ENCODE peak calls at places on chromosome 7, in eight cellular contexts. O, Q, W, Y, J, F, G and H are unnamed samples. For H3K4me1, the result is how much of the 10 kb centered on the place peaks cover.

GRCh38 chr7:84022686-84023308 is 171.8 kb downstream of the SEMA3A start:
- DNase-seq in O (no peak), Q (no peak), G (peak), F (peak), J (no peak), Y (no peak), W (no peak), H (no peak)

GRCh38 chr7:159142204-159142603 is 2.5 kb downstream of the VIPR2 start:
- DNase-seq in Y (no peak), W (no peak), Q (no peak), J (no peak), F (no peak), O (no peak), G (no peak), H (no peak)

GRCh38 chr7:5477723-5478531 is 54.3 kb upstream of the TNRC18 start:
- DNase-seq in Q (peak), W (no peak), J (peak), Y (peak), F (peak), O (no peak), G (no peak), H (no peak)

GRCh38 chr7:99741438-99741795 is 6.4 kb upstream of the CYP3A7 start:
- DNase-seq in F (no peak), W (no peak), Y (no peak), O (no peak), G (no peak), Q (no peak), J (no peak), H (no peak)

GRCh38 chr7:98348726-98349474 is 52.0 kb downstream of the BAIAP2L1 start:
- DNase-seq in G (no peak), J (peak), Y (peak), F (no peak), W (no peak), O (no peak), Q (peak), H (no peak)

GRCh38 chr7:75866497-75867389 is 12.1 kb upstream of the RHBDD2 start:
- DNase-seq in J (peak), O (peak), G (peak), W (peak), Y (peak), F (peak), Q (peak), H (peak)

GRCh38 chr7:80093349-80093748 is 41.3 kb upstream of the GNAI1 start:
- DNase-seq in Q (no peak), G (no peak), J (no peak), W (no peak), O (no peak), Y (no peak), F (no peak), H (no peak)

GRCh38 chr7:86760236-86760635 is 116.5 kb downstream of the GRM3 start:
- DNase-seq in Y (no peak), W (no peak), F (peak), J (no peak), G (no peak), Q (no peak), O (no peak), H (no peak)

GRCh38 chr7:83689855-83690254 is 40.9 kb upstream of the SEMA3E start:
- DNase-seq in G (no peak), F (no peak), O (no peak), W (no peak), Q (no peak), J (no peak), Y (no peak), H (no peak)

GRCh38 chr7:28070311-28071055 is 110.1 kb downstream of the JAZF1 start:
- DNase-seq in F (peak), Q (no peak), O (no peak), Y (no peak), J (no peak), W (no peak), G (no peak), H (no peak)

GRCh38 chr7:29139191-29139590 is 7.1 kb downstream of the CPVL start:
- DNase-seq in Y (no peak), O (no peak), J (no peak), Q (no peak), W (no peak), G (no peak), F (no peak), H (no peak)

GRCh38 chr7:46229409-46229808 is 308.3 kb upstream of the IGFBP3 start:
- DNase-seq in Q (no peak), W (no peak), Y (no peak), O (no peak), G (peak), J (no peak), F (no peak), H (no peak)

GRCh38 chr7:151416921-151417320 is 7.1 kb upstream of the WDR86 start:
- DNase-seq in W (no peak), F (peak), G (no peak), O (no peak), Q (no peak), J (no peak), Y (no peak), H (no peak)

GRCh38 chr7:102834999-102835398 is 77.8 kb upstream of the LRRC17 start:
- DNase-seq in Q (no peak), G (peak), F (peak), Y (no peak), W (no peak), O (no peak), J (no peak), H (no peak)

GRCh38 chr7:128889121-128889520 is 21.4 kb downstream of the KCP start:
- DNase-seq in F (peak), J (no peak), Q (no peak), Y (no peak), W (no peak), G (no peak), O (no peak), H (no peak)

GRCh38 chr7:128891942-128892269 is 18.6 kb downstream of the KCP start:
- DNase-seq in J (no peak), W (peak), F (peak), G (no peak), Y (no peak), O (no peak), Q (no peak), H (no peak)

GRCh38 chr7:128891110-128891941 is 19.2 kb downstream of the KCP start:
- DNase-seq in W (peak), J (no peak), O (no peak), Q (peak), Y (peak), F (peak), G (no peak), H (peak)

GRCh38 chr7:128888756-128889095 is 21.8 kb downstream of the KCP start:
- DNase-seq in W (peak), G (no peak), O (no peak), J (no peak), Y (peak), F (peak), Q (no peak), H (no peak)

DNA sequence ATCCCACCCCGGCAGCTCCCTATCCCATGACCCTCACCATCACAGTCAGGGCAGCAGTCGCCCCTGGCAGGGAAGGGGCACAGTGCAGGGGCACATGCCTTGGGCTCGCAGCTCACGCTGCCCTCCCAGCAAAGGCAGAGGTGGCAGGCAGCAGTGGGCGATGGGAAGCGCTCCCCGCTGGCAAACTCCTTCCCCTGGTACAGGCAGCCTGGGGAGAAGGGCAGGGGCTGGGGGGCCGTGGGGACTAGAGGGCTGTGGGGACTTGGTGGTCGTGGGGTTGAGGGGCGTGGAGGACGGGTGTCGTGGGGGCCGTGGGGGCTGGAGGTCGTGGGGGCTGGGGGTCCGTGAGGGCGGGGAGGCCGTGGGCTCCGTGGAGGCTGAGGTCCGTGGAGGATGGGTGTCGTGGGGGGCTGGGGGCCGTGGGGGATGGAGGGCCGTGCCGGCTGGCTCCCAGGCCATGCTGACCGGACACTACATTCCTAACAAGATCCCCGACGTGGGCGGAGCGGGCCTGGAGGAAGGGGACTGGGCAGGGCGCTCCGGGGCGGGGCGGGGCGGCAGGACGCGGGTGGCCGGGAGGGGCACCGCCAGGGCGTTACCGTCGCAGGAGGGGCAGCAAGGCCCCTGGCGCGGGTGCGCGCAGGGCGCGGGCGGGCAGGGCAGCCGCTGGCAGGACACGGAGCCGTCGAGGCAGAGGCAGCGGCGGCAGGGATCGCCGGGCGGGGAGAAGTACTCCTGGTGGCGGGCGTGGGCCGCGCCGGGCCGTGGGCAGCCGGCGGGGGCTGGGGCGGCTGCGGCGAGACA is 20.0 kb downstream of the KCP start:
- DNase-seq in W (peak), G (no peak), J (no peak), Q (peak), O (no peak), F (peak), Y (peak), H (no peak)
- H3K4me3 ChIP-seq in W (no peak), G (no peak), J (peak), Q (peak), O (no peak), F (peak), Y (peak), H (no peak)

GRCh38 chr7:45028138-45028919 is 28.3 kb downstream of the CCM2 start:
- DNase-seq in F (no peak), Y (no peak), O (no peak), G (no peak), W (no peak), Q (no peak), J (no peak), H (no peak)

GRCh38 chr7:45026984-45027773 is 27.2 kb downstream of the CCM2 start:
- DNase-seq in J (no peak), O (peak), G (peak), W (no peak), F (peak), Y (no peak), Q (no peak), H (peak)

GRCh38 chr7:45027774-45028114 is 27.7 kb downstream of the CCM2 start:
- DNase-seq in F (no peak), W (no peak), G (no peak), O (no peak), J (no peak), Q (no peak), Y (no peak), H (no peak)

GRCh38 chr7:45031829-45032228 is 31.8 kb downstream of the CCM2 start:
- DNase-seq in F (no peak), G (no peak), W (no peak), Q (no peak), Y (no peak), J (no peak), O (no peak), H (no peak)

DNA sequence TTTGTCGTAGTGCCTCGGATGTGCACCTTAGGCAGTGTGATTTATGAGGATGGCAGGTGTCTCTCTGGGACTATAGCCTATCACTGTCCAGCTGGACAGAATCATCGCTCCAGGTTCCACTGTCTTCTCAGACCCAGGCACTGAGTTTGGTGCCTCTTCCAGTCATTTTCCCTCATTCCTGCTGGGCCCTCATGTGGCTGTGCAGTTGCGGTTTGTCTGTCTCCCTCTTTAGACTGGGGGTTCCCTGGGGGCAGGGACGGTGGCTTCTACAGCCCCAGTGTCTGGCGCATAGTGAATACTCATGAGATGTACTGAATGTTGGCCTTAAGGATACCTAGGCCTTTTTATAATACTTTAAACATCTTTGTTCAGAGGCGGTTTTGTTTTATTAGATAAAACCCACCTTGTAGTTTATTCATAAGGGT is 28.9 kb downstream of the CCM2 start:
- DNase-seq in Y (no peak), W (no peak), J (no peak), O (no peak), G (no peak), F (no peak), Q (no peak), H (no peak)
- H3K27ac ChIP-seq in Y (peak), W (no peak), J (no peak), O (no peak), G (no peak), F (no peak), Q (no peak), H (peak)

DNA sequence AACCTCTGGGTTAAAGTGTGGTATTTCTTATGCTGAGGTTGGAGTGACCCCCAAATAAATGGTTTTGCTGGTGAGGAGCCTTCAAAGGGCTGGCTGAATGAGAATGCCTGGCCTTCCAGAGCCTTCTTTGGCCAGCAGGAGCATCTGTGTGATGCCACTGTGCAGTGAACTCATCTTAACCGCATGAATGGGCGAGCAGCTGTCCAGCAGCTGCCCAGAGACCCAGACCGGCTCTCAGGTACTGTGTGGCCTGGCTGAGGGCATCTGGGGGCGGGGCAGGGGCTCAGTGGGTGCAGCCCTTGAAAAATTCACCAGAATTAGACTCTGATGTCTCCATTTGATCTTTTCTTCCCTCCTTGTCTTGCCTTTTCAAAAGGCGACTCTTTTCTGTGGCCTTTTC is 59.0 kb downstream of the SYPL1 start:
- DNase-seq in O (no peak), Y (no peak), Q (no peak), G (no peak), F (no peak), J (no peak), W (no peak), H (no peak)
- H3K4me1 ChIP-seq in O (under half), Y (under half), Q (under half), G (under half), F (under half), J (under half), W (under half), H (under half)

GRCh38 chr7:140315498-140316164 is 82.7 kb downstream of the SLC37A3 start:
- DNase-seq in W (no peak), F (no peak), Y (no peak), J (no peak), Q (no peak), G (no peak), O (no peak), H (no peak)
- H3K4me3 ChIP-seq in W (peak), F (peak), Y (no peak), J (peak), Q (no peak), G (no peak), O (no peak), H (no peak)

DNA sequence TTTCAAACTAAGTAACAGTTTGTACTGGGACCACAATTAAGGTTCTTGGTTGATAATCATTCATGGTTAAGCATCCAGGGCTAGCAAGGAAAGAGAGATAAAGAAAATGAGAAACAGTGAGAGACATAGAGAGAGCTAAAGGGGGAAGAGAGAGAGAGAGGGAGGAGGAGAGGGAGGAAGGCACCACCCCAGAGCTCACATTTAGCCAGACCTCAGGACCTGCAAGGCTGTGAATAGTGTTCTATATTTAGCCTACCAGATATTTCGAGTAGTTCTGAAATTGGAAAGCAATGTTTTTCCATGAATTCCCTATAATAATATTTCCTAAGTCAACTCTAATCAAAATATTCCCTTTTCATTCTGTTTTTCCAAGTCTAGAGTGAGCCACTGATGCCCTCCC is 119.4 kb upstream of the INHBA start:
- DNase-seq in F (no peak), Q (no peak), J (no peak), G (no peak), W (no peak), Y (no peak), O (no peak), H (no peak)
- H3K27ac ChIP-seq in F (peak), Q (no peak), J (no peak), G (no peak), W (peak), Y (no peak), O (no peak), H (no peak)

GRCh38 chr7:130900471-130901076 is 166.6 kb upstream of the KLF14 start:
- DNase-seq in W (no peak), Y (no peak), F (no peak), J (no peak), O (no peak), G (no peak), Q (no peak), H (no peak)
- H3K4me1 ChIP-seq in W (under half), Y (under half), F (half or more), J (half or more), O (under half), G (half or more), Q (under half), H (half or more)

GRCh38 chr7:47572939-47573757 is 8.8 kb downstream of the TNS3 start:
- DNase-seq in J (no peak), O (no peak), W (no peak), Q (no peak), Y (no peak), G (no peak), F (peak), H (no peak)

GRCh38 chr7:47573758-47574472 is 8.0 kb downstream of the TNS3 start:
- DNase-seq in G (peak), Q (no peak), Y (no peak), F (peak), J (no peak), O (no peak), W (peak), H (no peak)

GRCh38 chr7:47570649-47571050 is 11.3 kb downstream of the TNS3 start:
- DNase-seq in Q (no peak), Y (no peak), J (no peak), F (no peak), G (peak), O (no peak), W (peak), H (no peak)

GRCh38 chr7:47572101-47572460 is 9.8 kb downstream of the TNS3 start:
- DNase-seq in G (no peak), F (no peak), Q (no peak), J (no peak), O (no peak), W (no peak), Y (no peak), H (no peak)

DNA sequence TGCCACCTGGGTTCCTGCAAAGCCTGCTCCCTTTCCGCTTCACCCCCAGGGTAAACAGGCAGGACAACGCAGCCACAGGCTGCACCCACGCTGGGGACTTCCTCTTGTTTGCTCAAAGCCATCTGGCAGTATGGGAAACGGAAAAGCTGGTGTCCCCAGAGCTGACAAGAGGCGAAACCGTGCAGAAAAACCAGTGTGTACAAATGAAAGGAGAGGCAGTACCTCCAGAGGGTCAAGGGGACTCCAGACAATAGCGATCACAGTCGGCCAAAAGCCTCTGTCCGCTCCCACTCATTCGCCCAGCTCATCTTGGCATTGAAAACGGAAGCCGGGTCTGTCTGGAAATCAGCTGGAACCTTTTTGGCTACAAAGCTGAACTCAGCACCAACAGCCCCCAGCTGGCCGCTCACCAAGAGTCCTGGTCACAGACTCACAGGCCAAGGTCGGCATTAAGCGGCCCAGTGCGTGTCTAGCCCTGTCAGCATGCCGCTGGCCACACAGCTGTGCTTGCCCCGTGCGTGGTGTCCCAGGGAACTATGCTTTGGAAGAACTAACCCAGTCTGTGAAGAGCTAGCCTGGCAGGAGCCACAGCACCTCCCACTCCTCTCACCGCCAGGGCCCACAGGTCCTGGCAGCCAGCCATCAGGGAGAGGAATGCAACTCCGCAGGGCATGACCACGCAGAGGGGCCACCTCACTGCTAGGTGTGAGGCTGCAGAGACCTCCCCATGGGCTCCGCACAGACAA is 10.4 kb downstream of the TNS3 start:
- DNase-seq in J (peak), G (peak), Y (peak), W (peak), Q (no peak), O (no peak), F (peak), H (no peak)
- H3K4me3 ChIP-seq in J (peak), G (no peak), Y (no peak), W (peak), Q (no peak), O (no peak), F (peak), H (no peak)